ENCODE peak calls at places on chromosomes 5 and 9, in eight cellular contexts. Q is CD8-positive, alpha-beta T cell; V is transverse colon; P is AG04450; B is fibroblast of lung; L is cardiac fibroblast; X is brain microvascular endothelial cell; Y is fibroblast of villous mesenchyme. W is an unnamed sample.

GRCh38 chr9:20620658-20621552 is 1.4 kb downstream of the MLLT3 start:
- DNase-seq in Q (peak), L (peak), P (no peak), B (peak), Y (peak), V (peak), X (peak), W (peak)

GRCh38 chr5:78542321-78542840 is 106.2 kb downstream of the LHFPL2 start:
- DNase-seq in X (no peak), V (no peak), L (no peak), B (no peak), P (no peak), Q (no peak), Y (no peak), W (no peak)

GRCh38 chr5:152290181-152290580 is 114.9 kb downstream of the NMUR2 start:
- DNase-seq in Q (no peak), Y (no peak), L (no peak), P (no peak), V (no peak), X (no peak), B (no peak), W (no peak)

GRCh38 chr5:38922199-38922598 is 76.4 kb downstream of the OSMR start:
- DNase-seq in Q (peak), P (peak), B (peak), X (peak), L (peak), V (peak), Y (peak), W (peak)

GRCh38 chr9:98770717-98771116 is 25.6 kb downstream of the ANKS6 start:
- DNase-seq in X (no peak), B (no peak), Q (no peak), Y (no peak), L (no peak), V (no peak), P (no peak), W (no peak)

GRCh38 chr9:99051353-99051752 is 53.6 kb upstream of the TGFBR1 start:
- DNase-seq in V (no peak), P (no peak), B (no peak), X (no peak), Q (no peak), L (no peak), Y (no peak), W (no peak)

GRCh38 chr5:97042981-97043380 is 99.4 kb downstream of the LIX1 start:
- DNase-seq in B (no peak), Q (no peak), V (no peak), Y (no peak), X (no peak), P (no peak), L (no peak), W (no peak)

GRCh38 chr9:28956111-28956880 is 1383.0 kb upstream of the C9orf72 start:
- DNase-seq in X (no peak), B (no peak), V (no peak), L (peak), P (no peak), Q (no peak), Y (no peak), W (no peak)

GRCh38 chr9:110334871-110335270 is 2.8 kb downstream of the TXNDC8 start:
- DNase-seq in P (no peak), L (no peak), X (no peak), B (no peak), Q (no peak), Y (no peak), V (no peak), W (no peak)

GRCh38 chr9:7937018-7937417 is 137.4 kb upstream of the DMAC1 start:
- DNase-seq in P (no peak), V (no peak), L (no peak), Q (no peak), B (no peak), X (no peak), Y (no peak), W (no peak)

GRCh38 chr5:147065071-147065470 is 169.8 kb upstream of the STK32A start:
- DNase-seq in Q (no peak), Y (no peak), P (no peak), B (no peak), V (no peak), X (no peak), L (no peak), W (no peak)

GRCh38 chr9:33227013-33227398 is 13.0 kb upstream of the SPINK4 start:
- DNase-seq in L (no peak), Y (no peak), V (peak), B (no peak), Q (no peak), X (no peak), P (no peak), W (no peak)

GRCh38 chr5:71891856-71892255 is 172.8 kb downstream of the CARTPT start:
- DNase-seq in V (no peak), P (no peak), B (no peak), X (peak), Q (no peak), Y (no peak), L (peak), W (no peak)

DNA sequence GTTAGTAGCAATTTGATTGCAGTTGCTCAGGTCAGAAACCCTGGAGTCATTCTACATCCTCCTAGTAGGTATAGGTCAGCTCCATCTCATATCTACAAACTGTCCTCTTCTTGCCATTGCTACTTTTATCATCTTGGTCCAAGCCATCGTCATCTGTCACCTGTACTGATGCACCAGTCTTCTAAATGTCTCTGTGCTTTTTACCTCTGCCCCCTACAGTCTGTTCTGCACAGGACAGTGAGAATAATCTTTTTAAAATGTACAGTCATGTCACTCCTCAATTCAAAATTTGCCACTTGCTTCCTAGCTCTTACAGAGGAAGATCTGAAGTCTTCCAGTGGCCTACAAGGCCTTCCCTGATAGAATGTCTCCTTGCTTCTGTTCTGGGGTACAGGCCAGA is 6.8 kb downstream of the NNT start:
- DNase-seq in Q (no peak), P (no peak), B (peak), X (no peak), Y (no peak), L (no peak), V (no peak), W (peak)
- TF ChIP-seq CTCF in Q (no peak), P (peak), B (peak), X (peak), Y (peak), L (peak), V (no peak), W (peak)

DNA sequence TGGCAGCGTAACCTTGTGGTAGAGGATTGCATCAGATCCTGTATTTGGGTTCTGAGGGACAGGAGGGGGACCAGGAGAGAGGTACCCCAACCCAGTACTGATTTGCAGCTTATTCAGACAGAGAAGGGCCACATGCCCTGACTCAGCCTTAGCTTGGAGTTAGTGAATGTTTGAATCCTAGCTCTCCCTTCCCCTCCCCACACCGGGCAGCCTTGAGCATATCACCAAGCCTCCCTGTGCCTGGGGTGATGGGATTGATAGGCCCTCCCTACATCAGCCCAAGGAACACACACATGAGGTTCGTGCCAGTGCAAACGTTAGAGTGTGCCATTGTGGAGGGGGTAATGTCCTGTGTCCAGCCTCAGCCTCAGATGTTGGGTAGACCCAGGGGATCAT is 71.9 kb downstream of the AMBP start:
- DNase-seq in X (no peak), P (no peak), L (no peak), Y (no peak), B (no peak), Q (no peak), V (no peak), W (no peak)
- H3K4me3 ChIP-seq in X (no peak), P (no peak), L (no peak), Y (no peak), B (no peak), Q (no peak), V (no peak), W (no peak)

DNA sequence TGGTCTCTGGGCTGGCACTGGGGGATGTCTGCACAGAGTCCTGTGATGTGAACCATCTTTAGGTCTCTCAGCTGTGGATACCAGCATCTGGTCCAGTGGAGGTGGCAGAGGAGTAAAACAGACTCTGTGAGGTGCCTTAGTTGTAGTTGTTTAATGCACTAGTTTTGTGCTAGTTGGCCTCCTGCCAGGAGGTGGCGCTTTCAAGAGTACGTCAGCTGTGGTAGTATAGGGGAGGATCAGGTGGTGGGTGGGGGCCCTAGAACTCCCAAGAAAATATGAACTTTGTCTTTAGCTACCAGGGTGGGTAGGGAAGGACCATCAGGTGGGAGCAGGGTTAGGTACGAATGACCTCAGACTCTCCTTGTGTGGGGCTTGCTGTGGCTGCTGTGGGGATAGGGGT is 197.1 kb downstream of the TMC1 start:
- DNase-seq in X (no peak), V (no peak), Q (no peak), P (no peak), L (no peak), B (no peak), Y (no peak), W (no peak)
- TF ChIP-seq CTCF in X (no peak), V (no peak), Q (no peak), P (no peak), L (no peak), B (no peak), Y (no peak), W (no peak)

GRCh38 chr5:171451421-171451820 is 32.0 kb downstream of the FGF18 start:
- DNase-seq in B (no peak), Y (no peak), L (no peak), Q (no peak), V (no peak), X (no peak), P (no peak), W (no peak)
- H3K4me3 ChIP-seq in B (no peak), Y (no peak), L (no peak), Q (no peak), V (no peak), X (peak), P (no peak), W (peak)

DNA sequence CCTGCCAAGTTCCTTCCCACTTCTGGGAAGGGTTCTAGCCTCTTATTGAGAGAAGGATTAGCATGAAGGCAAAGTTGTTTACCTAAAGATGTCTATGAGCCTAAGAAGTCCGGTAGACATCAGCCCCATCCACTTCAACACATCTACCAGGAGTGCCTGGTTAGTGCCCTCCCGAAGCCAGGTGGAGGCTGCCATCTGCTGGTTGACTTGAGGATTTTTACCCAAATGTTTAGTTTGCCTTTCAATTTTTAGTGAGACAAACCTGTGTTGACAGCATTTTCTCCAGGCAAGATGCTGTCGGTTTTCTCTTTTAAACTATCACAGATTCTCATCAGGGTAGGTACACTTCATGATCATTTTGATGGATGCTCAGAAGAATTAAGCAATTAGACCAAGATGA is 83.6 kb upstream of the TNFSF8 start:
- DNase-seq in L (peak), P (peak), B (peak), X (peak), Y (peak), Q (peak), V (peak), W (peak)
- TF ChIP-seq CTCF in L (peak), P (peak), B (peak), X (peak), Y (peak), Q (peak), V (peak), W (peak)

DNA sequence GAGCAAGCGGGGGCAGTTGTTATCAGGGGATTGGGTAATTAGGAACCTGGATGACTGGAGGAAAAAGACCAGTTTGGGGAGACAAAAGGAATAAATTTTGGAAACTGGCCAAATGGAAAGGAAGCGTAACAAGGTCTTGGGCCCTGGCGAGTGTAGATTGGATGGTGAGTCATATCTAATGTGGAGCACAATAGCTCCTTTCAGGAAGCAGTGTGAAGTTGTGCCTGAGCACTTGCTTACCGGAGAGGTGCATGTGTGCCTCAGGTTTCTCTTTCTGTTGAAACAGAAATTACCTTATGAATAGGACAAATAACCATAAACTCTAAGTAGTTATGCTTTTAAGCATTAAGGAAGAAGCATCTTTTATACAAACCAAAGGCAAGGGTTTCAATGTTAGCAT is 176.4 kb downstream of the KIF4B start:
- DNase-seq in B (no peak), L (no peak), Y (no peak), P (no peak), V (no peak), Q (no peak), X (no peak), W (no peak)
- H3K4me3 ChIP-seq in B (no peak), L (no peak), Y (no peak), P (no peak), V (no peak), Q (no peak), X (no peak), W (no peak)

DNA sequence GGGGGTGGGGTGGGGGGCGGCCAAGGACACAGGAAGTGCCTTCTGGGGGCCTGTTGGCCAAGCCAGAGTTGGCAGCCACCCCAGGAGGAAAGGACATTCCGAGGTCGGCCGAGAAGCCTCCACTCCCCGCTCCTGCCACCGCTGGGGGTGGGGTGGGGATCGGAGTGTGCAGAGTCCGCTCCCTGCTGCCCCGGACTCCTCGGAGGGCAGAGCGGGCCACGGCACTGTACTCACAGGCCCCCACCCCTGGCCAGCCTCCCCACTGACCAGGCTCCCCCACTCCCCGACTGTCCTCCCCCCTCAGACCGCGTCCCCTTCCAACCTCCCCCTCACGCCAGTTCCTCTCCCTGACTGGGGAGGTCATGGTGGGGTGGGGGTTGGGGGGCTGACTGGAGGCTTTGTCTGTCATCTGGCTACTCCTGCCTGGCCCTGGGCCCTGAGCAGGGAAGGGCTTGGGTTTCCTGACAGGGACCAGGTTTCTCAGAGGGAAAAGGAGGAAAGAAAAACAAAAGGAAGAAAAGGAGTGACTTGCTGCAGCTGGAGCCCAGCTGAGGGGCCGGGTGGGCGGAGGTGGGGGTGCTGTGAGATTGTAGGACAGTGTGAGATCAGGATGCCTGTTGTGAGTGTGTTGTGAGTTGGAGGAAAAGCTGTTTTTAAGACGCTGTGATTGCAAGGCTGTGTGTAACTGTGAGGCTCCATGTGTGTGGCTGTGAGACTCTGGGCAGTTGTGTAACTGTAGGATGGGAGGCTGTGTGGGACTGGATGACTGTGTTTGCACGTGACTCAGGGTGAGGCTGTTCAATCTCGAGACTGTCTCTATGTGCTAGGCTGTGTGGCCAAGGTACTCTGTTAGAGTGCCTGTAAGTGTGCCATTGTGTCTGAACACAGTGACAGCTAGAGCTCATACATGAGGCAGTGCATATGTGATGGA is 29.6 kb downstream of the CNTFR start:
- DNase-seq in V (peak), Y (peak), P (no peak), L (peak), Q (no peak), B (peak), X (peak), W (peak)
- TF ChIP-seq CTCF in V (no peak), Y (no peak), P (no peak), L (no peak), Q (no peak), B (no peak), X (no peak), W (no peak)

DNA sequence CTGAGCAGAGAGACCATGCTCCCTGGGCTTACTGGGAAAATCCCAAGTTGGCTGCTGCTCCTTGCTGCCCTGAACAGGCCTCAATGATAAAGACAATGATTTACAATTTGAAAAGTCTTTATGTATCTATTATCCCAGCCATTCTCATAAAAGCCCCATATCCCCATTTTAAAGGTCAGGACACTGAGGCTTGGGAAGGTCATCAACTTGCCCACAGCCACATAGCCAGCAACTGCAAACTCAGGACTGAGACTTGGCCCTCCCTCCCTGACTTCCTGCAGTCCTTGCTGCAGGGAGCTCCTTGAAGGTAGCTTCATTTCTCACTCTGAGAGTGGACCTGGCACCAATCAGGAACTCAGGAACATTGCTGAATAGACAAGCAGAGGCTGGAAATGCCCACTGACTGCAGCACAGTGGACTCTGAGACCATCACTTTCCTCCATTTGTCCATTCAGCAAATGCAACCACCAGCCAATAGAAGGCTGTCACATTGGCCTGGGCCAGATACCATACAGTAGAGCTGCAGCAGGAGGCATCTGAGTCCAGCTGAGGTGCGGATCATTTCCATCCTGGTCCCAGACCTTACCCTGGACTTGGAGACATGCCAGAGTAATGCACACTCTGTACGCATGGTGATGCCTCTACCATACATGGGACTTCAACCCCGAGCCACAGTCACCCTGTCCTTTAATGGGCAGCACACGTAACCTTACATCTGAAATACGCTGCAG is 18.3 kb downstream of the TNIP1 start:
- DNase-seq in B (no peak), Y (no peak), Q (no peak), V (no peak), P (no peak), L (no peak), X (no peak), W (no peak)
- H3K4me3 ChIP-seq in B (no peak), Y (no peak), Q (no peak), V (no peak), P (no peak), L (no peak), X (no peak), W (no peak)

GRCh38 chr9:14346301-14346721 is 32.4 kb upstream of the NFIB start:
- DNase-seq in V (no peak), X (no peak), Q (no peak), P (no peak), Y (no peak), L (no peak), B (no peak), W (no peak)

GRCh38 chr9:14346826-14347407 is 33.0 kb upstream of the NFIB start:
- DNase-seq in X (no peak), V (no peak), Y (no peak), Q (no peak), P (no peak), L (peak), B (no peak), W (no peak)

GRCh38 chr9:14349141-14349817 is 35.3 kb upstream of the NFIB start:
- DNase-seq in B (peak), P (no peak), L (peak), V (no peak), Y (no peak), X (no peak), Q (no peak), W (no peak)

GRCh38 chr9:14348241-14349140 is 34.5 kb upstream of the NFIB start:
- DNase-seq in V (no peak), Q (no peak), B (peak), X (no peak), L (peak), P (no peak), Y (peak), W (no peak)

GRCh38 chr9:14347408-14348224 is 33.7 kb upstream of the NFIB start:
- DNase-seq in V (peak), Y (peak), X (peak), B (peak), P (no peak), L (peak), Q (no peak), W (no peak)
- TF ChIP-seq CTCF in V (no peak), Y (no peak), X (peak), B (peak), P (no peak), L (no peak), Q (no peak), W (no peak)

DNA sequence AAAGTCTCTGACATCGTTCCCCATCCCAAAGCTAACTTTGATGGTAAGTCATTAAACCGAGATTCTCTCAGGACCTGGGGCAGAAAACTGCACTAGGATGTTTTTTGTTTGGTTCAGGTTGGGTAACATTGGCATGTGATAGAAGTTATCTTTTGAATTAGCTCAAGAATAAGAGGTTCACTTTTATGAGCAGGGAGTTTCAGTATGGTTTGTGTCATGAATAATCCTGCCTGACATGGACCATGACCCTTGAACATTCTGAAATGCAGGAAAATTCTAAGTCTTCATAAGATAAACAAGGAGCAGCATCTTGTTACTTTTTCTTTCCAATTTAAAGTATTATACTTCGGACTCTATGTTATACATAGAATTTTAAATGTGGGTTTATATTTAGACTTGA is 102.9 kb upstream of the TAF11L2 start:
- DNase-seq in X (no peak), Y (peak), V (no peak), L (no peak), Q (no peak), B (no peak), P (no peak), W (no peak)
- H3K4me3 ChIP-seq in X (no peak), Y (no peak), V (no peak), L (no peak), Q (no peak), B (no peak), P (no peak), W (no peak)

W was measured in fibroblast of mammary gland.